ENCODE peak calls at places on chromosomes 13 and 19, in six cellular contexts. B is mammary epithelial cell, K is stomach, H is prostate gland, E is GM23338, G is dorsolateral prefrontal cortex. C is an unnamed sample.

GRCh38 chr19:1259206-1259872 is 9.8 kb upstream of the CIRBP start:
- DNase-seq in B (no peak), G (peak; percentile 53), E (peak; percentile 81), K (peak; percentile 72), H (peak; percentile 62), C (peak; percentile 57)

GRCh38 chr13:30616927-30617314 is 799 bp upstream of the USPL1 start:
- DNase-seq in H (peak; percentile 77), B (peak; percentile 82), E (peak; percentile 81), G (no peak), K (peak; percentile 65), C (peak; percentile 78)

GRCh38 chr13:41085961-41086360 is 24.7 kb downstream of the WBP4 start:
- DNase-seq in B (no peak), K (no peak), E (peak; percentile 86), G (no peak), H (no peak), C (no peak)

GRCh38 chr13:72864142-72865035 is 82.5 kb downstream of the PIBF1 start:
- DNase-seq in G (no peak), E (no peak), H (no peak), K (no peak), B (no peak), C (no peak)

GRCh38 chr19:58170860-58171259 is 12.0 kb upstream of the ZNF274 start:
- DNase-seq in G (no peak), H (no peak), E (no peak), K (no peak), B (peak; percentile 58), C (peak; percentile 73)

GRCh38 chr19:43751466-43752220 is 3.1 kb downstream of the SMG9 start:
- DNase-seq in G (no peak), H (no peak), K (no peak), B (peak; percentile 33), E (no peak), C (peak; percentile 39)

GRCh38 chr13:110470272-110471009 is 91.1 kb downstream of the RAB20 start:
- DNase-seq in K (no peak), G (no peak), H (no peak), B (no peak), E (no peak), C (no peak)

GRCh38 chr19:48965806-48966540 is 864 bp downstream of the FTL start:
- DNase-seq in K (peak; percentile 87), G (peak; percentile 88), B (peak; percentile 88), E (peak; percentile 93), H (peak; percentile 91), C (peak; percentile 79)

GRCh38 chr13:22482496-22483000 is 698.2 kb upstream of the SGCG start:
- DNase-seq in G (no peak), B (no peak), H (no peak), K (no peak), E (no peak), C (no peak)

GRCh38 chr13:36370108-36370429 is 23.9 kb upstream of the SPART start:
- DNase-seq in G (peak; percentile 79), B (no peak), K (no peak), H (no peak), E (no peak), C (no peak)

GRCh38 chr19:48085904-48086864 is 24.4 kb downstream of the PLA2G4C start:
- DNase-seq in K (no peak), B (peak; percentile 8), E (peak; percentile 61), H (no peak), G (no peak), C (no peak)

GRCh38 chr13:44955421-44955820 is 33.9 kb downstream of the NUFIP1 start:
- DNase-seq in B (no peak), G (no peak), H (peak; percentile 90), K (peak; percentile 87), E (no peak), C (no peak)

GRCh38 chr13:42594577-42595571 is 20.9 kb downstream of the TNFSF11 start:
- DNase-seq in G (no peak), E (peak; percentile 89), B (peak; percentile 48), K (peak; percentile 50), H (peak; percentile 46), C (peak; percentile 63)

GRCh38 chr13:106709509-106709908 is 141.6 kb upstream of the ARGLU1 start:
- DNase-seq in E (no peak), K (no peak), H (no peak), B (no peak), G (no peak), C (no peak)

GRCh38 chr13:20418953-20419352 is 106.7 kb downstream of the CRYL1 start:
- DNase-seq in G (no peak), E (no peak), H (no peak), B (no peak), K (no peak), C (no peak)
- TF ChIP-seq CTCF in G (no peak), E (no peak), H (no peak), B (no peak), K (no peak), C (no peak)

DNA sequence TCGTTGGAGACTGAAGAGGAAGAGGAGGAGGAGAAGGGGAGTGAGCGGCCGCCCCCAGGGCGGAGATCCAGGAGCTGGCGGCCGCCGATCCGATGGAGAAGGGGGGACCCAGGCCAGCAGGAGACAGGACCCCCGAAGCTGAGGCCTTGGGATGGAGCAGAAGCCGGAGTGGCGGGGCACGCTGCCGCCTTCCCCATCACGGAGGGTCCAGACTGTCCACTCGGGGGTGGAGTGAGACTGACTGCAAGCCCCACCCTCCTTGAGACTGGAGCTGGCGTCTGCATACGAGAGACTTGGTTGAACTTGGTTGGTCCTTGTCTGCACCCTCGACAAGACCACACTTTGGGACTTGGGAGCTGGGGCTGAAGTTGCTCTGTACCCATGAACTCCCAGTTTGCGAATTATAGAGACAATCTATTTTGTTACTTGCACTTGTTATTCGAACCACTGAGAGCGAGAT is 1.8 kb downstream of the GADD45B start:
- DNase-seq in K (no peak), H (peak; percentile 36), B (no peak), G (no peak), E (no peak), C (no peak)
- H3K4me3 ChIP-seq in K (peak overlapping the region; percentile 99), H (peak overlapping the region; percentile 89), B (peak overlapping the region; percentile 94), G (peak overlapping the region; percentile 89), E (peak overlapping the region; percentile 99), C (peak overlapping the region; percentile 99)

GRCh38 chr19:17975032-17975431 is 8.1 kb downstream of the KCNN1 start:
- DNase-seq in G (no peak), B (no peak), H (no peak), K (no peak), E (no peak), C (no peak)

GRCh38 chr19:17977488-17977887 is 10.6 kb downstream of the KCNN1 start:
- DNase-seq in K (no peak), B (no peak), G (no peak), E (no peak), H (no peak), C (no peak)

GRCh38 chr19:17973759-17974158 is 6.9 kb downstream of the KCNN1 start:
- DNase-seq in K (no peak), B (no peak), E (no peak), H (no peak), G (no peak), C (no peak)

GRCh38 chr19:17974551-17974950 is 7.6 kb downstream of the KCNN1 start:
- DNase-seq in H (no peak), E (no peak), G (no peak), B (no peak), K (no peak), C (no peak)

GRCh38 chr19:17977073-17977472 is 10.2 kb downstream of the KCNN1 start:
- DNase-seq in B (no peak), G (no peak), H (no peak), K (no peak), E (no peak), C (no peak)
- H3K27me3 ChIP-seq in B (no peaks in the 10 kb centered on the region), G (no peaks in the 10 kb centered on the region), H (no peaks in the 10 kb centered on the region), K (peaks cover 13% of the 10 kb centered on the region), E (no peaks in the 10 kb centered on the region), C (no peaks in the 10 kb centered on the region)

DNA sequence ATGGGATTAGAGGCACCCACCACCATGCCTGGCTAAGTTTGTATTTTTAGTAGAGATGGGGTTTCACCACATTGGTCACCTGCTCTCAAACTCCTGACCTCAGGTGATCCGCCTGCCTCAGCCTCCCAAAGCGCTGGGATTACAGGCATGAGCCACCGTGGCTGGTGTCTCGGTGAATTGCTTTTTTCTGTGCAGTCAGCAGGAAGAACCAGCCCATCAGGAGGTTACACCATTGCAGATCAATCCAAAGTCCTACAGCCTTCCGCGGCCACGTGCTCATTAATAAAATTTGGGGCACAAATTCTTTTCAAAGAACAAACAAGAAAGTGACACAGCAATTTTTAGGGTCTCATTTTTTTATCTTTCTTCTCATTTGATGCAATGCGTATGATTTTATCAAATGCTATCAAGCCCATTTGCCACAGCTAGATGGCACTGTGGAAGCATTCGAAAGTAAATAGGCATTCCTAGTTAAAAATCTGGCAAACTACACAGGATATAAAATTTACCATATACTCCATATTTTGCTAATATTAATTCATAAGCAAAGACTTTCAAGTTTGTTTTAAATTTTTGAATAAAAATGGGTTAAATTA is 54.4 kb upstream of the ZNF835 start:
- DNase-seq in B (no peak), E (no peak), G (no peak), H (no peak), K (no peak), C (no peak)
- TF ChIP-seq CTCF in B (peak; percentile 20), E (peak; percentile 29), G (peak; percentile 74), H (no peak), K (no peak), C (no peak)

GRCh38 chr19:50427318-50427925 is 5.3 kb upstream of the MYBPC2 start:
- DNase-seq in K (no peak), G (no peak), E (no peak), H (no peak), B (no peak), C (no peak)
- H3K4me3 ChIP-seq in K (peak overlapping the region; percentile 23), G (peak overlapping the region; percentile 48), E (peak overlapping the region; percentile 57), H (peak overlapping the region; percentile 13), B (peak overlapping the region; percentile 39), C (peak overlapping the region; percentile 29)

GRCh38 chr13:39527961-39528720 is 74.9 kb downstream of the LHFPL6 start:
- DNase-seq in E (no peak), H (no peak), B (peak; percentile 79), K (no peak), G (peak; percentile 43), C (peak; percentile 87)
- H3K27me3 ChIP-seq in E (no peaks in the 10 kb centered on the region), H (no peaks in the 10 kb centered on the region), B (no peaks in the 10 kb centered on the region), K (no peaks in the 10 kb centered on the region), G (no peaks in the 10 kb centered on the region), C (no peaks in the 10 kb centered on the region)

C was measured in bronchial epithelial cell.